ENCODE peak calls at places on chromosomes 2 and 18, in four cellular contexts. W is IMR-90, O is dorsolateral prefrontal cortex, F is bronchial epithelial cell. J is an unnamed sample.

GRCh38 chr2:11676640-11677039 is 6.6 kb upstream of the NTSR2 start:
- DNase-seq in O (peak), F (no peak), W (no peak), J (no peak)

GRCh38 chr2:101040761-101041160 is 38.7 kb downstream of the RPL31 start:
- DNase-seq in F (no peak), W (no peak), O (no peak), J (no peak)

GRCh38 chr18:62341423-62341920 is 16.4 kb downstream of the TNFRSF11A start:
- DNase-seq in F (peak), W (no peak), O (no peak), J (no peak)

GRCh38 chr2:182836451-182836850 is 30.0 kb downstream of the FRZB start:
- DNase-seq in O (no peak), W (no peak), F (no peak), J (no peak)

GRCh38 chr2:641501-642430 is 35.4 kb downstream of the TMEM18 start:
- DNase-seq in O (no peak), W (no peak), F (peak), J (no peak)

GRCh38 chr2:203551653-203552250 is 16.7 kb upstream of the RAPH1 start:
- DNase-seq in F (peak), W (peak), O (no peak), J (peak)

GRCh38 chr18:67035026-67035425 is 431.1 kb upstream of the CDH19 start:
- DNase-seq in O (no peak), F (peak), W (no peak), J (no peak)

GRCh38 chr2:233426619-233427342 is 72.5 kb downstream of the DGKD start:
- DNase-seq in F (peak), O (no peak), W (peak), J (peak)

GRCh38 chr2:136764397-136765255 is 719 bp upstream of the THSD7B start:
- DNase-seq in W (no peak), F (peak), O (no peak), J (no peak)

GRCh38 chr2:237996041-237996593 is 29.3 kb downstream of the UBE2F start:
- DNase-seq in F (no peak), O (no peak), W (peak), J (peak)

GRCh38 chr2:100211517-100211916 is 69.1 kb upstream of the AFF3 start:
- DNase-seq in O (no peak), W (no peak), F (no peak), J (no peak)

GRCh38 chr2:143949121-143949848 is 570.6 kb downstream of the ZEB2 start:
- DNase-seq in F (no peak), W (peak), O (no peak), J (no peak)

GRCh38 chr2:70664525-70664924 is 103.5 kb downstream of the ADD2 start:
- DNase-seq in W (no peak), F (no peak), O (no peak), J (no peak)

GRCh38 chr2:20175267-20175666 is 49.7 kb downstream of the SDC1 start:
- DNase-seq in F (no peak), W (no peak), O (no peak), J (no peak)

GRCh38 chr2:9703701-9704221 is 73.0 kb upstream of the YWHAQ start:
- DNase-seq in F (peak), W (peak), O (no peak), J (peak)

GRCh38 chr2:60553992-60554648 is 666 bp upstream of the BCL11A start:
- DNase-seq in O (peak), F (no peak), W (no peak), J (no peak)

GRCh38 chr2:27914793-27915175 is 24.3 kb downstream of the BABAM2 start:
- DNase-seq in W (no peak), F (peak), O (no peak), J (no peak)

GRCh38 chr18:32775628-32776027 is 2.8 kb upstream of the KLHL14 start:
- DNase-seq in F (no peak), W (no peak), O (no peak), J (no peak)